ENCODE peak calls at places on chromosomes 12 and 14, in ten cellular contexts. D is prostate gland, K is MCF 10A, H is cardiac muscle cell, Y is fibroblast of pulmonary artery, C is AG04449, Q is body of pancreas, P is type B pancreatic cell, W is OCI-LY7, I is mesothelial cell of epicardium. R is an unnamed sample.

GRCh38 chr14:34078117-34078743 is 127.4 kb upstream of the EGLN3 start:
- DNase-seq in Y (no peak), D (no peak), I (no peak), Q (peak), P (no peak), C (no peak), W (no peak), K (no peak), H (no peak), R (no peak)

GRCh38 chr14:100692859-100693558 is 33.7 kb upstream of the DLK1 start:
- DNase-seq in C (peak), D (peak), Y (peak), K (peak), Q (no peak), H (peak), P (no peak), I (no peak), W (no peak), R (no peak)

GRCh38 chr12:46389130-46389616 is 16.6 kb upstream of the SLC38A2 start:
- DNase-seq in Y (peak), K (no peak), I (no peak), C (peak), D (no peak), H (peak), P (no peak), Q (peak), W (no peak), R (no peak)

GRCh38 chr12:51475543-51475942 is 50.9 kb downstream of the SLC4A8 start:
- DNase-seq in P (no peak), Y (peak), I (no peak), H (no peak), D (no peak), W (no peak), C (no peak), Q (peak), K (no peak), R (no peak)

GRCh38 chr12:69331482-69331845 is 16.7 kb upstream of the LYZ start:
- DNase-seq in Q (peak), I (no peak), H (no peak), P (no peak), Y (no peak), C (no peak), K (peak), D (no peak), W (no peak), R (no peak)

GRCh38 chr12:16166563-16167470 is 110.7 kb downstream of the SLC15A5 start:
- DNase-seq in P (no peak), H (no peak), Q (no peak), K (no peak), I (no peak), C (no peak), D (no peak), Y (no peak), W (no peak), R (no peak)

GRCh38 chr14:61223552-61223951 is 57.6 kb downstream of the TMEM30B start:
- DNase-seq in H (no peak), Y (no peak), I (no peak), Q (no peak), P (no peak), K (no peak), C (no peak), W (no peak), D (no peak), R (no peak)

GRCh38 chr14:24171422-24172260 is at the start of gene REC8:
- DNase-seq in D (peak), Y (peak), Q (peak), C (no peak), H (peak), W (no peak), K (no peak), I (peak), P (peak), R (peak)

GRCh38 chr14:42002139-42002538 is 395.5 kb downstream of the LRFN5 start:
- DNase-seq in H (peak), D (no peak), P (no peak), I (no peak), C (no peak), Y (peak), K (no peak), Q (no peak), W (no peak), R (no peak)

GRCh38 chr12:27635349-27635972 is 60.8 kb upstream of the REP15 start:
- DNase-seq in H (peak), C (no peak), D (no peak), I (no peak), Y (peak), Q (peak), P (no peak), K (peak), W (peak), R (no peak)

GRCh38 chr12:25960176-25960575 is 1.7 kb downstream of the RASSF8 start:
- DNase-seq in C (no peak), H (peak), Q (peak), Y (peak), I (no peak), D (no peak), K (peak), W (no peak), P (no peak), R (no peak)

GRCh38 chr14:95061317-95062093 is 95.8 kb downstream of the DICER1 start:
- DNase-seq in Q (no peak), Y (no peak), H (no peak), W (no peak), I (no peak), D (no peak), C (no peak), K (no peak), P (no peak), R (no peak)

GRCh38 chr12:124651508-124652273 is 84.3 kb upstream of the NCOR2 start:
- DNase-seq in I (no peak), K (no peak), W (no peak), Y (no peak), C (no peak), D (no peak), H (no peak), P (no peak), Q (no peak), R (no peak)

GRCh38 chr14:33951183-33951840 is 438 bp upstream of the EGLN3 start:
- DNase-seq in W (no peak), P (no peak), H (no peak), K (no peak), I (no peak), C (no peak), Q (no peak), Y (no peak), D (no peak), R (no peak)

GRCh38 chr14:68790656-68791077 is 2.2 kb downstream of the ZFP36L1 start:
- DNase-seq in Q (no peak), P (peak), I (peak), C (no peak), W (peak), Y (peak), D (no peak), H (peak), K (no peak), R (no peak)

GRCh38 chr14:68788275-68789001 is 4.4 kb downstream of the ZFP36L1 start:
- DNase-seq in D (no peak), H (no peak), I (no peak), P (no peak), W (no peak), Y (peak), Q (no peak), C (no peak), K (no peak), R (no peak)

GRCh38 chr14:68789002-68789797 is 3.7 kb downstream of the ZFP36L1 start:
- DNase-seq in Q (peak), W (peak), H (peak), I (peak), P (peak), C (no peak), D (peak), K (peak), Y (peak), R (peak)

GRCh38 chr14:68791078-68791983 is 1.5 kb downstream of the ZFP36L1 start:
- DNase-seq in Y (peak), D (no peak), K (peak), C (no peak), H (peak), P (peak), W (no peak), Q (peak), I (peak), R (no peak)

DNA sequence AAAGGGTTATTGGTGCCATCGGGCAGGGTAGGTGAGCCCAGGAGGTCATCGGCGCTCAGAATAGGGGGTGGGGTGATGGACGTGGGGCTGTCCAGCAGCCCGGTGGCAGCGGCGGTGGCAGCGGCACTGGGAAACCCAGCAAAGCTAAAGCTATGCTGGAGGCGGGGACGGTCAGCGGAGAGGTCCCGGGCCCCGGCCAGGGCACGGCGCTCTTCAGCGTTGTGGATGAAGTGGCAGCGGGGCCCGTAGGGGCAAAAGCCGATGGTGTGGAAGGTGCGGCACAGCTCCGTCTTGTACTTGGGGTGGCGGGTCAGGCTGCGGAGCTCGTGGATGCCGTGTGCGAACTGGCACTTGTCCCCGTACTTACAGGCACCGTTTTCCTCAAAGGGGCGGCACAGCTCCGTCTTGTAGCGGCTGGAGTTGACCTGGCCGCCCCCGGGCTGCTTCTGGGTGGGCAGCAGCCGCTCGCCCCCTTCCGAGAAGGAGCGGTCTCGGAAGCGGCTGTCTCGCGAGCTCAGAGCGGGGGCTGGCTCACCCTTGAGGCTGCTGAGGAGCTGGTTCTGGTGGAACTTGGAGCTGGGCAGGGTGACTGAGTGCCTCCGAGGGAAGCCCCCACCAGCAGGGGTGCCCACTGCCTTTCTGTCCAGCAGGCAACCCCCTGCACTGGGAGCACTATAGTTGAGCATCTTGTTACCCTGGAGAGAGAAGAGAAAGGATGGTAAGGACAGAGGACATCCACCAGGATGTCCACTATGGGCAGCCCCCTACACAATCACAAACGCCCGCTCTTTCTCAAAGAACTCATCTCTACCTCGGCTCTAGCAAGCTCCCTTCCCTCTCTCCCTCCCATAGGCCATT is 2.8 kb downstream of the ZFP36L1 start:
- DNase-seq in Q (peak), C (no peak), I (no peak), Y (peak), H (peak), K (peak), D (no peak), P (peak), W (no peak), R (no peak)
- TF ChIP-seq CTCF in Q (no peak), C (no peak), I (no peak), Y (no peak), H (no peak), K (no peak), D (peak), P (peak), W (peak), R (no peak)

GRCh38 chr12:122547330-122547729 is 20.3 kb downstream of the KNTC1 start:
- DNase-seq in I (no peak), Q (no peak), W (no peak), H (no peak), P (no peak), Y (no peak), K (no peak), C (no peak), D (no peak), R (no peak)

GRCh38 chr12:122545855-122546254 is 18.8 kb downstream of the KNTC1 start:
- DNase-seq in Y (no peak), K (no peak), D (no peak), I (no peak), P (no peak), H (no peak), W (no peak), C (no peak), Q (no peak), R (no peak)

GRCh38 chr12:122544537-122544936 is 17.5 kb downstream of the KNTC1 start:
- DNase-seq in H (no peak), W (no peak), I (no peak), C (no peak), P (no peak), Y (no peak), K (no peak), Q (no peak), D (no peak), R (no peak)
- TF ChIP-seq CTCF in H (no peak), W (no peak), I (no peak), C (no peak), P (no peak), Y (no peak), K (no peak), Q (no peak), D (no peak), R (no peak)

DNA sequence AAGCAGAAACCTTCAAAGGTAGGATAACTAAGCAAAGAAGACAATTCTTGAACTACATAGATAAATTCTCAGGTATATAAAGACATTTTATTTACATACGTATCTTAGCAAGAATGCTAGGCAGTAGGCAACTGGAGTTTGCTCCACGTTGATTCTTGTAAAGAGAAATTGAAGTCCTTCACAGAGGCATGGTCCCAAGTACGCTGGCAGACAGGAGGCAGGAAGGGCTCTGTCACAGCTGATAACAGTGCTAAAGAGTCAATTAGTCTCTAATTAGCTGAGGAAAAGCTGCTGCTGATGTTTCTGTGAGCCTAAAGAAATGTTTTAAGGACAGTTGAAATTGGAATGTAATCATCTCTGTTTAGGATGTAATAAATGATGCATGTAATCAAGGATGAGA is 146.8 kb downstream of the METTL25 start:
- DNase-seq in C (no peak), P (no peak), I (no peak), K (no peak), W (no peak), Y (no peak), Q (no peak), D (no peak), H (no peak), R (no peak)
- TF ChIP-seq CTCF in C (no peak), P (no peak), I (no peak), K (no peak), W (no peak), Y (no peak), Q (no peak), D (no peak), H (no peak), R (no peak)

GRCh38 chr14:106657460-106657859 is 1131.1 kb downstream of the TMEM121 start:
- DNase-seq in Y (no peak), P (no peak), K (no peak), D (no peak), C (no peak), I (no peak), H (no peak), Q (peak), W (peak), R (no peak)
- TF ChIP-seq CTCF in Y (no peak), P (no peak), K (no peak), D (no peak), C (no peak), I (no peak), H (no peak), Q (no peak), W (peak), R (no peak)

GRCh38 chr12:638948-639557 is 24.2 kb downstream of the NINJ2 start:
- DNase-seq in Q (no peak), H (no peak), C (no peak), D (no peak), I (no peak), P (no peak), Y (no peak), K (no peak), W (no peak), R (no peak)

GRCh38 chr12:642633-643477 is 20.4 kb downstream of the NINJ2 start:
- DNase-seq in P (peak), C (no peak), H (peak), D (peak), W (peak), Y (peak), K (peak), I (peak), Q (peak), R (peak)

GRCh38 chr12:636632-637031 is 26.6 kb downstream of the NINJ2 start:
- DNase-seq in P (no peak), H (no peak), I (no peak), Q (no peak), Y (no peak), W (no peak), D (no peak), K (no peak), C (no peak), R (no peak)

GRCh38 chr12:639566-639965 is 23.7 kb downstream of the NINJ2 start:
- DNase-seq in Q (no peak), D (no peak), H (no peak), C (no peak), I (no peak), W (no peak), Y (no peak), K (no peak), P (no peak), R (no peak)

DNA sequence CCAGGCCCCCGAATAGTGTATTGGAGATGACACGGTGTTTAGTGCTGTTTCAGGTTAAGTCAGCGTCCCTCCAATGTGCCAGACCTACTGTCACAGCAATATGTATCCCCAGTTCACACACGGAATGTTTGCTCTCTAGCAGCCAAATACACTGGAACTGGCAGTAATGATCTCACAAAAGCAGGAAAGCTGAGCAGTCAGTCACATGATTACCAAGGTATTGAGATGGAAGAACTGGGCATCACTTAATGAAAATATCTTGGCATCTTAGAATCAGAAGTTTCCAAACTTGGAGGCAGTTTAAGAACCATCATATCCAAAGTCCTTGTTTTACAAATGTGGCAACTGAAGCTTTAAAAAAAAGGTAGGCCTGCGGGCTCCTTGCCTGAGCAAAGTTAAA is 23.3 kb downstream of the NINJ2 start:
- DNase-seq in K (no peak), P (no peak), Y (no peak), H (no peak), W (no peak), Q (no peak), C (no peak), D (no peak), I (no peak), R (no peak)
- TF ChIP-seq CTCF in K (no peak), P (no peak), Y (no peak), H (no peak), W (no peak), Q (no peak), C (no peak), D (no peak), I (no peak), R (no peak)

DNA sequence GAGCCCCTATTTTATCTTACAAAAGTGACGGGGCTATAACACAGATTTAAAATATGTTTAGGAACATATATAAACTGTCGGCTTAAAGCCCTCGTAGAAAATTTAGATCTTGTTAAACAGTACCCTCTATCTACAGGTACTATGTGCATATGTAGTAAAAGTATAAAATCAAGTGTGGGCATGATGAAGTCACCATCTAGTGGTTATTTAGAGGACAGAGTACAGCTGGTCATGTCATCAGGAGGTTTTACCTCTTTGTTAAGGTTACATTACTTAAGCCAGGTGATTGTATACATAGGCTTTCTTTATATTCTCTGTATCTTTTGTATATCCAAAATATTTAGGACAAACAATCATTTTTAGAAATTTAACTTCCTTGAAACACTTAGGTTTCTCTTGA is 18.2 kb upstream of the TNS2 start:
- DNase-seq in H (no peak), I (no peak), Y (no peak), P (no peak), C (no peak), D (no peak), W (no peak), Q (no peak), K (no peak), R (no peak)
- TF ChIP-seq CTCF in H (no peak), I (no peak), Y (no peak), P (no peak), C (no peak), D (peak), W (peak), Q (no peak), K (no peak), R (no peak)

R was measured in progenitor cell of endocrine pancreas.